ENCODE peak calls at places on chromosome 16, in ten cellular contexts. H is neuronal stem cell; I is CD4-positive, alpha-beta memory T cell; N is Peyer's patch; M is left lung; K is endothelial cell of umbilical vein; F is cardiac muscle cell; A is CD8-positive, alpha-beta memory T cell; O is transverse colon; J is aorta. B is an unnamed sample. For H3K36me3, the result is how much of the 10 kb centered on the place peaks cover.

GRCh38 chr16:49876716-49877129 is 20.8 kb upstream of the ZNF423 start:
- DNase-seq in H (peak), I (no peak), N (peak), M (peak), K (peak), F (peak), A (no peak), O (peak), J (peak), B (peak)

GRCh38 chr16:12901204-12901596 is 198 bp upstream of the SHISA9 start:
- DNase-seq in H (peak), I (no peak), N (no peak), M (no peak), K (no peak), F (peak), A (no peak), O (no peak), J (no peak), B (no peak)

GRCh38 chr16:77850637-77851330 is 62.4 kb downstream of the VAT1L start:
- DNase-seq in H (no peak), I (no peak), N (no peak), M (no peak), K (peak), F (no peak), A (no peak), O (no peak), J (no peak), B (no peak)

GRCh38 chr16:71594000-71594646 is 17.2 kb upstream of the TAT start:
- DNase-seq in H (no peak), I (no peak), N (no peak), M (no peak), K (no peak), F (no peak), A (no peak), O (no peak), J (no peak), B (no peak)

GRCh38 chr16:10678655-10679054 is 16.1 kb downstream of the TEKT5 start:
- DNase-seq in H (peak), I (no peak), N (no peak), M (no peak), K (no peak), F (no peak), A (no peak), O (no peak), J (no peak), B (peak)

GRCh38 chr16:31880322-31880979 is 6.8 kb downstream of the ZNF267 start:
- DNase-seq in H (no peak), I (no peak), N (no peak), M (peak), K (peak), F (no peak), A (peak), O (no peak), J (no peak), B (no peak)

GRCh38 chr16:49750341-49751011 is 105.4 kb downstream of the ZNF423 start:
- DNase-seq in H (no peak), I (no peak), N (no peak), M (no peak), K (no peak), F (no peak), A (no peak), O (no peak), J (no peak), B (no peak)

GRCh38 chr16:83433201-83433600 is 374.6 kb upstream of the HSBP1 start:
- DNase-seq in H (no peak), I (no peak), N (no peak), M (no peak), K (no peak), F (no peak), A (no peak), O (no peak), J (no peak), B (no peak)

GRCh38 chr16:23148166-23148512 is 1.1 kb downstream of the USP31 start:
- DNase-seq in H (no peak), I (no peak), N (no peak), M (no peak), K (peak), F (no peak), A (no peak), O (no peak), J (no peak), B (no peak)

GRCh38 chr16:47426806-47427205 is 34.1 kb downstream of the ITFG1 start:
- DNase-seq in H (no peak), I (no peak), N (no peak), M (no peak), K (no peak), F (no peak), A (no peak), O (no peak), J (no peak), B (no peak)

GRCh38 chr16:57023541-57024249 is 34.3 kb downstream of the NLRC5 start:
- DNase-seq in H (no peak), I (peak), N (peak), M (no peak), K (no peak), F (no peak), A (peak), O (no peak), J (peak), B (no peak)

GRCh38 chr16:84826558-84826941 is 6.8 kb downstream of the CRISPLD2 start:
- DNase-seq in H (no peak), I (no peak), N (peak), M (no peak), K (no peak), F (peak), A (no peak), O (peak), J (no peak), B (no peak)

GRCh38 chr16:77374384-77374783 is 60.5 kb downstream of the ADAMTS18 start:
- DNase-seq in H (no peak), I (no peak), N (no peak), M (no peak), K (no peak), F (no peak), A (no peak), O (no peak), J (no peak), B (no peak)

GRCh38 chr16:17354121-17354750 is 116.5 kb downstream of the XYLT1 start:
- DNase-seq in H (no peak), I (no peak), N (peak), M (no peak), K (no peak), F (no peak), A (no peak), O (no peak), J (no peak), B (no peak)

GRCh38 chr16:83779881-83780280 is 27.9 kb upstream of the HSBP1 start:
- DNase-seq in H (no peak), I (no peak), N (no peak), M (no peak), K (peak), F (no peak), A (no peak), O (no peak), J (no peak), B (no peak)

GRCh38 chr16:75377971-75378386 is 55.3 kb downstream of the CFDP1 start:
- DNase-seq in H (peak), I (no peak), N (no peak), M (no peak), K (peak), F (no peak), A (no peak), O (no peak), J (no peak), B (no peak)

GRCh38 chr16:22645868-22646267 is 135.2 kb downstream of the NPIPB5 start:
- DNase-seq in H (no peak), I (no peak), N (no peak), M (no peak), K (no peak), F (no peak), A (no peak), O (no peak), J (no peak), B (no peak)

GRCh38 chr16:86171329-86171728 is 272.4 kb downstream of the IRF8 start:
- DNase-seq in H (no peak), I (no peak), N (no peak), M (no peak), K (no peak), F (peak), A (no peak), O (no peak), J (no peak), B (no peak)

GRCh38 chr16:30185141-30185682 is 1.8 kb downstream of the CORO1A start:
- DNase-seq in H (no peak), I (no peak), N (peak), M (no peak), K (no peak), F (no peak), A (peak), O (peak), J (peak), B (no peak)

GRCh38 chr16:24102120-24102740 is 153.9 kb upstream of the CACNG3 start:
- DNase-seq in H (no peak), I (no peak), N (no peak), M (no peak), K (no peak), F (no peak), A (no peak), O (no peak), J (no peak), B (no peak)

GRCh38 chr16:53804467-53804866 is 100.5 kb downstream of the FTO start:
- DNase-seq in H (no peak), I (no peak), N (no peak), M (no peak), K (no peak), F (no peak), A (no peak), O (no peak), J (no peak), B (no peak)

GRCh38 chr16:76207270-76207669 is 69.9 kb upstream of the CNTNAP4 start:
- DNase-seq in H (no peak), I (no peak), N (no peak), M (no peak), K (no peak), F (no peak), A (no peak), O (no peak), J (no peak), B (no peak)

GRCh38 chr16:57167951-57168350 is 17.9 kb downstream of the PSME3IP1 start:
- DNase-seq in H (peak), I (peak), N (no peak), M (no peak), K (peak), F (peak), A (peak), O (no peak), J (no peak), B (no peak)

GRCh38 chr16:89841275-89841674 is 13.0 kb downstream of the SPIRE2 start:
- DNase-seq in H (no peak), I (peak), N (peak), M (no peak), K (no peak), F (no peak), A (peak), O (peak), J (no peak), B (no peak)

GRCh38 chr16:25235991-25236390 is 19.2 kb downstream of the AQP8 start:
- DNase-seq in H (no peak), I (no peak), N (no peak), M (no peak), K (no peak), F (no peak), A (no peak), O (no peak), J (no peak), B (no peak)
- H3K36me3 ChIP-seq in H (under half), I (under half), N (under half), M (under half), K (under half), F (under half), A (under half), O (under half), J (under half), B (under half)

GRCh38 chr16:68306633-68307032 is 4.1 kb downstream of the SLC7A6OS start:
- DNase-seq in H (no peak), I (no peak), N (no peak), M (no peak), K (no peak), F (no peak), A (no peak), O (no peak), J (no peak), B (no peak)

GRCh38 chr16:68311316-68311620 is 449 bp downstream of the PRMT7 start:
- DNase-seq in H (no peak), I (no peak), N (no peak), M (no peak), K (no peak), F (peak), A (no peak), O (no peak), J (no peak), B (peak)

GRCh38 chr16:68309798-68310197 is 948 bp downstream of the SLC7A6OS start:
- DNase-seq in H (no peak), I (no peak), N (no peak), M (no peak), K (no peak), F (no peak), A (no peak), O (no peak), J (no peak), B (no peak)

GRCh38 chr16:68313116-68313515 is 2.3 kb downstream of the PRMT7 start:
- DNase-seq in H (no peak), I (no peak), N (no peak), M (no peak), K (no peak), F (no peak), A (no peak), O (no peak), J (no peak), B (no peak)

GRCh38 chr16:68310441-68311315 is at the start of the genes PRMT7 and SLC7A6OS:
- DNase-seq in H (peak), I (peak), N (peak), M (peak), K (peak), F (peak), A (peak), O (peak), J (peak), B (peak)
- H3K36me3 ChIP-seq in H (under half), I (under half), N (under half), M (under half), K (under half), F (under half), A (under half), O (under half), J (under half), B (under half)

DNA sequence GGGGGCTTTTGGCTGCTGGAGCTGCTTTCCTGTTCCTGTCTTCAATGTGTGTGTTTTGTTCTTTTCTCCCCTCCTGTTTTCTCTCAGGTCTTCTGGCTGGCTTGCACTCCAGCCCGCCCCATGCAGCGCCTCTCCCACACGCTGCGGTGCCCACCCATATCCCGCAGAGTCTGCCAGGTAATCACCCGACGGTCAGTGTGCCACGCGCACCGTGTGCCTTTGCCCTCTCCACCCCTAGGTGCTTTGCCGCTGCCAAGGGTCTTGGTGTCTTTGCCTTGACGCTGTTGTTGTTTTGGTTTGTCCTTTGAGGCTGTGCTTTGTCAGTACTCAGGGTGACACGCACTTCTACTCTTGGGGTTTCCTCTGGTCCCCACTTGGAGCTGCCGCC is 30.0 kb downstream of the UBN1 start:
- DNase-seq in H (no peak), I (no peak), N (no peak), M (no peak), K (no peak), F (no peak), A (no peak), O (no peak), J (peak), B (no peak)
- H3K36me3 ChIP-seq in H (half or more), I (half or more), N (half or more), M (half or more), K (half or more), F (half or more), A (half or more), O (under half), J (under half), B (half or more)

DNA sequence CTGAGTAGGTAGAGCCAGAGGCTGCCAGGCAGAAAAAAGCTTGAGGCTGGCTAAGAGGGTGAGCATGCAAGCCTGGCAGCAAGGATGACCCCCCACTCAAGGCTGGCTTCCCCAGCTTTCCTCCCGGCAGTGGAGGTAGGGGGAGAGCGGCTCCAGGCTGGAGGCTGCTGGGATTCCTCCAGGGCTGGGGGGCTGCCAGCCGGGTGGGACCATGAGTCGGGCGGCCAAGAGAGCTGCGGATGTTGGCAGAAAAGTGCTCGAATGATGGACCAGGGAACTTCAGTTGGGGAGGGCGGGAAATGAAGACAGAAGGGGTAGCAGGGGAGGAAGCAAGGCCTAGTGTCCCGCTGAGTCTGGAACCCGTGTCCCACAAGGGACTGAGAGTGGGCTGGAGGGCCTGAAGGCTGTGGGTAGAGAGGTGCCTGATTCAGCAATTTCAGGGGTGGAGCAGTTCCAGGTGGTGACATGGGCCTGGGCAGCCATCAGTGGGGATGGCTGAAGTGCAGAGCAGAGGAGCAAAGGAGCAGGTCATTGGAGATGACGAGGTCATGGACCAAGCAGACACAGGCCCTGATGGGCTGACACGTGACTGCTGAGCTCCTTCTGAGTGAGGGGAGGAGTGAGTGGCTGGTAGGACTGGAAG is 20.3 kb downstream of the HSD11B2 start:
- DNase-seq in H (no peak), I (no peak), N (no peak), M (no peak), K (no peak), F (no peak), A (no peak), O (no peak), J (no peak), B (no peak)
- H3K36me3 ChIP-seq in H (under half), I (under half), N (under half), M (half or more), K (under half), F (under half), A (under half), O (under half), J (under half), B (under half)

DNA sequence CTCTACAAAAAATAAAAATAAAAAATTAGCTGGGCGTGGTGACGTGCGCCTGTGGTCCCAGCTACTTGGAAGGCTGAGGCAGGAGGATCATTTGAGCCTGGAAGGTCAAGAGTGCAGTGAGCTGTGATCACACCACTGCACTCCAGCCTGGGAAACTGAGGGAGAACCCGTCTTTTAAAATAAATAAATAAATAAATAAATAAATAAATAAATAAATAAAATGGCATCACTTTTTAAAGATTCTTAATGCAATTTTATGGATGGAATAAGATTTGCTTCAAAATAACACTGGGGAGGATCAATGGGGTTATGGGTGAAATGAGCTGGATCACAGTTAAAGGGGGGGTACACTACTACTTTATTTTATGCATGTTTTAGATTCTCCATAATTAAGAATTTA is 14.9 kb downstream of the GDE1 start:
- DNase-seq in H (no peak), I (no peak), N (no peak), M (no peak), K (no peak), F (no peak), A (no peak), O (no peak), J (no peak), B (no peak)
- H3K36me3 ChIP-seq in H (under half), I (under half), N (half or more), M (half or more), K (under half), F (half or more), A (under half), O (under half), J (under half), B (half or more)

DNA sequence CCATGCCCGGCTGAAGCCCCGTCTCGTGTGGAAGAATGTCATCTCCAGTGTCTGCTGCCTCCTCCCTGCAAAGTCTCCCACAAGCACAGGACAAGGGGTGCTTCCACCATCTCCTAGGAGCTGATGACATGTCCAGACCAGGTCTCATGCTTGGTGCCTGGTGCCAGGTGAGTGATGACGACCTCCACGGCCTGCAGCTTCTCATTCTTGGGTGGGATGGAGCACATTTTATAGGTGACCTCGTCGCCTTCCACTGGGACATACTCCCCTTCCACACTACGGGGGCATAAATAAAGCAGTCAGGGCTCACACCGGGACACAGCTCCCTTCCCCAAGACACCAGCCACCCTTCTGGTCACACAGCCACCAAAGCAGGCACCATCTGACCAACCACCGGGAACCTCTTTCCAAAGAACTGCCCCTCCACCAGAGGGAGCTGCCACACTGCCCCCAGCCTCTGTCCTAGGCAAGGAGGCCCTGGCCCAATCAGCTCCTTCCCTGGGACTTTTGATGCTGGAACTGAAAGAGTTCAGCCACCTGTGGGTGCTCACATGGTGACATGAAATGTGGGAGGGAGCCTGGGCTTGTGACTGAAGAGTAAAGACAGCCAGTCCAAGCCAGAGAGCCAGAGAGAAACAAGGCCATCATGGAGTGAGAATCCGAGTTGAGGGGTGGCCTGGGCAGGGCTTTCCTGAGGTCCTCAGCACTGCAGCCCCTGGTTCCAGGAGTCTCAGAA is 13.6 kb downstream of the CARHSP1 start:
- DNase-seq in H (no peak), I (no peak), N (no peak), M (peak), K (no peak), F (no peak), A (no peak), O (peak), J (no peak), B (no peak)
- H3K36me3 ChIP-seq in H (half or more), I (under half), N (half or more), M (half or more), K (under half), F (under half), A (under half), O (under half), J (under half), B (half or more)

GRCh38 chr16:88733630-88734360 is 27.5 kb downstream of the CTU2 start:
- DNase-seq in H (no peak), I (no peak), N (no peak), M (no peak), K (no peak), F (no peak), A (no peak), O (no peak), J (no peak), B (no peak)
- H3K36me3 ChIP-seq in H (under half), I (under half), N (half or more), M (half or more), K (half or more), F (under half), A (under half), O (under half), J (under half), B (half or more)

GRCh38 chr16:87844809-87845208 is 24.5 kb downstream of the SLC7A5 start:
- DNase-seq in H (no peak), I (no peak), N (no peak), M (no peak), K (no peak), F (no peak), A (no peak), O (no peak), J (no peak), B (no peak)

GRCh38 chr16:87842209-87842869 is 27.0 kb downstream of the SLC7A5 start:
- DNase-seq in H (no peak), I (no peak), N (no peak), M (no peak), K (no peak), F (no peak), A (no peak), O (no peak), J (no peak), B (no peak)

GRCh38 chr16:87844374-87844733 is 25.0 kb downstream of the SLC7A5 start:
- DNase-seq in H (no peak), I (no peak), N (no peak), M (no peak), K (no peak), F (no peak), A (no peak), O (no peak), J (no peak), B (no peak)

GRCh38 chr16:87845213-87845612 is 24.1 kb downstream of the SLC7A5 start:
- DNase-seq in H (no peak), I (no peak), N (no peak), M (no peak), K (no peak), F (no peak), A (no peak), O (no peak), J (no peak), B (no peak)

GRCh38 chr16:87843678-87844373 is 25.5 kb downstream of the SLC7A5 start:
- DNase-seq in H (no peak), I (no peak), N (no peak), M (no peak), K (no peak), F (no peak), A (no peak), O (no peak), J (no peak), B (no peak)
- H3K36me3 ChIP-seq in H (under half), I (under half), N (under half), M (half or more), K (under half), F (under half), A (under half), O (under half), J (under half), B (half or more)